ENCODE peak calls at places on chromosomes 5 and 9, in four cellular contexts. One of them, this sample, is unnamed.
A peak's percentile ranks its signal among the peaks of the same experiment; 100 is the strongest.

GRCh38 chr9:117494401-117495130 is 79.7 kb upstream of the ASTN2 start:
- ATAC-seq in upper lobe of left lung: no peak
- ATAC-seq in PC-3: no peak
- ATAC-seq in HCT116: no peak
- ATAC-seq in this sample: no peak

GRCh38 chr9:86714976-86715375 is 232.3 kb downstream of the GAS1 start:
- ATAC-seq in upper lobe of left lung: no peak
- ATAC-seq in PC-3: no peak
- ATAC-seq in HCT116: no peak
- ATAC-seq in this sample: peak; percentile 84

GRCh38 chr9:113785334-113785733 is 90.8 kb upstream of the ZNF618 start:
- ATAC-seq in upper lobe of left lung: no peak
- ATAC-seq in PC-3: no peak
- ATAC-seq in HCT116: no peak
- ATAC-seq in this sample: no peak

GRCh38 chr5:91301459-91301858 is 81.7 kb downstream of the ARRDC3 start:
- ATAC-seq in upper lobe of left lung: no peak
- ATAC-seq in PC-3: no peak
- ATAC-seq in HCT116: no peak
- ATAC-seq in this sample: peak; percentile 45

GRCh38 chr5:170746081-170746951 is 37.2 kb upstream of the GABRP start:
- ATAC-seq in upper lobe of left lung: no peak
- ATAC-seq in PC-3: no peak
- ATAC-seq in HCT116: no peak
- ATAC-seq in this sample: no peak

GRCh38 chr5:143896471-143896870 is 84.5 kb downstream of the HMHB1 start:
- ATAC-seq in upper lobe of left lung: no peak
- ATAC-seq in PC-3: no peak
- ATAC-seq in HCT116: no peak
- ATAC-seq in this sample: no peak

GRCh38 chr5:143964919-143965318 is 153.0 kb downstream of the HMHB1 start:
- ATAC-seq in upper lobe of left lung: no peak
- ATAC-seq in PC-3: peak; percentile 87
- ATAC-seq in HCT116: no peak
- ATAC-seq in this sample: no peak

GRCh38 chr9:18448101-18448500 is 25.9 kb upstream of the ADAMTSL1 start:
- ATAC-seq in upper lobe of left lung: no peak
- ATAC-seq in PC-3: no peak
- ATAC-seq in HCT116: no peak
- ATAC-seq in this sample: no peak

GRCh38 chr5:171782332-171782966 is 3.2 kb upstream of the SMIM23 start:
- ATAC-seq in upper lobe of left lung: no peak
- ATAC-seq in PC-3: peak; percentile 71
- ATAC-seq in HCT116: no peak
- ATAC-seq in this sample: no peak

GRCh38 chr5:65041296-65042158 is 272.8 kb downstream of the CWC27 start:
- ATAC-seq in upper lobe of left lung: no peak
- ATAC-seq in PC-3: no peak
- ATAC-seq in HCT116: no peak
- ATAC-seq in this sample: no peak

GRCh38 chr9:113633782-113634596 is 170.5 kb downstream of the RGS3 start:
- ATAC-seq in upper lobe of left lung: no peak
- ATAC-seq in PC-3: no peak
- ATAC-seq in HCT116: no peak
- ATAC-seq in this sample: no peak

GRCh38 chr5:79346420-79346824 is 110.5 kb downstream of the JMY start:
- ATAC-seq in upper lobe of left lung: no peak
- ATAC-seq in PC-3: peak; percentile 88
- ATAC-seq in HCT116: peak; percentile 83
- ATAC-seq in this sample: no peak

GRCh38 chr5:111494350-111494999 is 17.9 kb downstream of the STARD4 start:
- ATAC-seq in upper lobe of left lung: no peak
- ATAC-seq in PC-3: no peak
- ATAC-seq in HCT116: no peak
- ATAC-seq in this sample: no peak

GRCh38 chr5:151678713-151679112 is 8.0 kb downstream of the SPARC start:
- ATAC-seq in upper lobe of left lung: no peak
- ATAC-seq in PC-3: no peak
- ATAC-seq in HCT116: no peak
- ATAC-seq in this sample: no peak

GRCh38 chr5:151676719-151677118 is 10.0 kb downstream of the SPARC start:
- ATAC-seq in upper lobe of left lung: no peak
- ATAC-seq in PC-3: peak; percentile 37
- ATAC-seq in HCT116: no peak
- ATAC-seq in this sample: no peak

GRCh38 chr5:151675225-151675955 is 11.3 kb downstream of the SPARC start:
- ATAC-seq in upper lobe of left lung: no peak
- ATAC-seq in PC-3: no peak
- ATAC-seq in HCT116: no peak
- ATAC-seq in this sample: no peak

GRCh38 chr5:151678146-151678545 is 8.6 kb downstream of the SPARC start:
- ATAC-seq in upper lobe of left lung: no peak
- ATAC-seq in PC-3: no peak
- ATAC-seq in HCT116: no peak
- ATAC-seq in this sample: no peak

GRCh38 chr5:151675956-151676712 is 10.6 kb downstream of the SPARC start:
- ATAC-seq in upper lobe of left lung: no peak
- ATAC-seq in PC-3: peak; percentile 37
- ATAC-seq in HCT116: no peak
- ATAC-seq in this sample: no peak
- H3K4me3 ChIP-seq in upper lobe of left lung: no peak overlapping the region
- H3K4me3 ChIP-seq in PC-3: no peak overlapping the region
- H3K4me3 ChIP-seq in HCT116: no peak overlapping the region
- H3K4me3 ChIP-seq in this sample: no peak overlapping the region

GRCh38 chr9:16743375-16743774 is 127.1 kb downstream of the BNC2 start:
- ATAC-seq in upper lobe of left lung: no peak
- ATAC-seq in PC-3: no peak
- ATAC-seq in HCT116: no peak
- ATAC-seq in this sample: no peak
- H3K27me3 ChIP-seq in upper lobe of left lung: no peaks in the 10 kb centered on the region
- H3K27me3 ChIP-seq in PC-3: no peaks in the 10 kb centered on the region
- H3K27me3 ChIP-seq in HCT116: no peaks in the 10 kb centered on the region
- H3K27me3 ChIP-seq in this sample: no peaks in the 10 kb centered on the region

GRCh38 chr5:36298546-36298945 is 3.2 kb downstream of the RANBP3L start:
- ATAC-seq in upper lobe of left lung: no peak
- ATAC-seq in PC-3: no peak
- ATAC-seq in HCT116: no peak
- ATAC-seq in this sample: no peak
- H3K4me3 ChIP-seq in upper lobe of left lung: no peak overlapping the region
- H3K4me3 ChIP-seq in PC-3: no peak overlapping the region
- H3K4me3 ChIP-seq in HCT116: no peak overlapping the region
- H3K4me3 ChIP-seq in this sample: no peak overlapping the region

DNA sequence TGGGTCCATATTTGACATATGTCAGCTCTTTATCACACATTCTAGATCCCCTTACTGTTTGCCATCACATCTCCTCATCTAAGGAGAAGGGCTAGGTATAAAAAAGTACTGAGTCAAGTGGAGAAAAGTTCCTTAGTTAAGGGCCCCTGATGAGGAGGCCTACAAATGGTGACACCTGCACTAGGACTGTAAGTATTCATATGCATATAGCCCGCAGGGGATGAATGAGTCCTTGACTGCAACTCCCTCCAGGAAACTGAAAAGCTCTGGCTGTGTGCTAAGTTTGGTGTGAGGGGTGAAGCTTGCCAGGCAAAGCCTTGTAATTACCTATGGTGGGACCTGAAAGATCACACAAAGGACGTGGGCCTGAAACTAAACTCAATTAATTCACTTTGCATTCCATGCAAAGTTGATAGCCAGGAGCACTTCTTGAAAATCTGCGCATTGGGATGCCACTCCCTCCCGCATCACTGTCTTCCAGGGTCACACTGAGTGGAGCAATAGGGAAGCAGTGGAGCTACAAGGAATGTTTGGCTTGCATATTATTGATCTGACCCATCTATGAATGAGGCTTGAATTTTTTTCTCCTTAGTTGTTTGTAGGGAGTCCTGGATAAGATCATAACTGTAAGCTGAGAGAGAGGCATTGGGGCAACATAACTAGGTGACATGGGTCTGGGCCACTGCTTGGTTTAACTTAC is 11.9 kb upstream of the EQTN start:
- ATAC-seq in upper lobe of left lung: no peak
- ATAC-seq in PC-3: no peak
- ATAC-seq in HCT116: no peak
- ATAC-seq in this sample: no peak
- H3K27me3 ChIP-seq in upper lobe of left lung: no peaks in the 10 kb centered on the region
- H3K27me3 ChIP-seq in PC-3: no peaks in the 10 kb centered on the region
- H3K27me3 ChIP-seq in HCT116: peaks cover 13% of the 10 kb centered on the region
- H3K27me3 ChIP-seq in this sample: no peaks in the 10 kb centered on the region

GRCh38 chr5:140324834-140325195 is 21.6 kb downstream of the HBEGF start:
- ATAC-seq in upper lobe of left lung: peak; percentile 27
- ATAC-seq in PC-3: no peak
- ATAC-seq in HCT116: no peak
- ATAC-seq in this sample: no peak
- H3K4me3 ChIP-seq in upper lobe of left lung: no peak overlapping the region
- H3K4me3 ChIP-seq in PC-3: no peak overlapping the region
- H3K4me3 ChIP-seq in HCT116: no peak overlapping the region
- H3K4me3 ChIP-seq in this sample: no peak overlapping the region

GRCh38 chr9:126682113-126682810 is 68.5 kb downstream of the LMX1B start:
- ATAC-seq in upper lobe of left lung: no peak
- ATAC-seq in PC-3: no peak
- ATAC-seq in HCT116: no peak
- ATAC-seq in this sample: no peak

GRCh38 chr9:126684965-126685465 is 71.3 kb downstream of the LMX1B start:
- ATAC-seq in upper lobe of left lung: no peak
- ATAC-seq in PC-3: no peak
- ATAC-seq in HCT116: no peak
- ATAC-seq in this sample: no peak

GRCh38 chr9:126682928-126683697 is 69.4 kb downstream of the LMX1B start:
- ATAC-seq in upper lobe of left lung: no peak
- ATAC-seq in PC-3: no peak
- ATAC-seq in HCT116: no peak
- ATAC-seq in this sample: peak; percentile 35

GRCh38 chr9:126684345-126684744 is 70.6 kb downstream of the LMX1B start:
- ATAC-seq in upper lobe of left lung: no peak
- ATAC-seq in PC-3: no peak
- ATAC-seq in HCT116: no peak
- ATAC-seq in this sample: no peak

DNA sequence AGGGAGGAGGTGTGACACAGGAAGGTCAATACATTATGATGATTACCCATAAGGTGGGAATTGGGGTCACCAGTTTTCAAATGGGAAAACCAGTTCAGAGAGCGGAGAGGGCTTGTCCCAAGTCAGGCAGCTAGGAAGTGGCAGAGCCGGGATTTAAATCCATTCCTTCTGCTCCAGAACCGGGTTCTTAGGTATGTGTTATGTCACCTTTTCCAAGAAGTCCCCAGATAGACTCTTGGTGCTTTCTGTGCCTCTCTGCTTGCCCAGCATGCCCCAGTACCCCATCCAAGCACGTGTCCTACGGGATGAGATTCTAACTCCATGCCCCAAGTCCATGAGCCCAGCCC is 69.9 kb downstream of the LMX1B start:
- ATAC-seq in upper lobe of left lung: no peak
- ATAC-seq in PC-3: no peak
- ATAC-seq in HCT116: no peak
- ATAC-seq in this sample: no peak
- H3K27me3 ChIP-seq in upper lobe of left lung: no peaks in the 10 kb centered on the region
- H3K27me3 ChIP-seq in PC-3: peaks cover 10% of the 10 kb centered on the region
- H3K27me3 ChIP-seq in HCT116: no peaks in the 10 kb centered on the region
- H3K27me3 ChIP-seq in this sample: peaks cover 96% of the 10 kb centered on the region

GRCh38 chr9:132846918-132847515 is 31.1 kb downstream of the AK8 start:
- ATAC-seq in upper lobe of left lung: peak; percentile 11
- ATAC-seq in PC-3: no peak
- ATAC-seq in HCT116: no peak
- ATAC-seq in this sample: no peak

GRCh38 chr9:132854832-132855231 is 23.3 kb downstream of the AK8 start:
- ATAC-seq in upper lobe of left lung: no peak
- ATAC-seq in PC-3: no peak
- ATAC-seq in HCT116: no peak
- ATAC-seq in this sample: no peak

GRCh38 chr9:132849168-132849831 is 28.8 kb downstream of the AK8 start:
- ATAC-seq in upper lobe of left lung: peak; percentile 26
- ATAC-seq in PC-3: no peak
- ATAC-seq in HCT116: no peak
- ATAC-seq in this sample: no peak

GRCh38 chr9:132853482-132853881 is 24.6 kb downstream of the AK8 start:
- ATAC-seq in upper lobe of left lung: no peak
- ATAC-seq in PC-3: no peak
- ATAC-seq in HCT116: no peak
- ATAC-seq in this sample: no peak

DNA sequence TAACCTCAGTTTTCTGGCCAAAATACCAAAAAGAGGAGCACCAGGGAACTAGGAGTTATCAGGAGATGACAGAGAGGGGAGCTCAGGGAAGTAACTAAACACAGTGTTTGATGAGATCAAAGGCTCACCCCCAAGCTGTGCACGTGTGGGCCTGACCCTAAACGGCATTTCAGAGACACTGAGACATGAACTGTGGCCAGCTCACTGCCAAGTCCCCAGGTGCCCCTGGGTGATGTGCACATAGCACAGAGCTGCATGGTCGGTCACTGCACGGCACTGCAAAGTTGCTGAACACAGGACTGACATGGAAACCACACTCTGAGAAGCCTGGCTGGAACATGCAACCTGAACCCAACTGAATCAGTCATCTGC is 26.7 kb downstream of the AK8 start:
- ATAC-seq in upper lobe of left lung: no peak
- ATAC-seq in PC-3: no peak
- ATAC-seq in HCT116: no peak
- ATAC-seq in this sample: no peak
- H3K4me3 ChIP-seq in upper lobe of left lung: no peak overlapping the region
- H3K4me3 ChIP-seq in PC-3: no peak overlapping the region
- H3K4me3 ChIP-seq in HCT116: no peak overlapping the region
- H3K4me3 ChIP-seq in this sample: no peak overlapping the region

DNA sequence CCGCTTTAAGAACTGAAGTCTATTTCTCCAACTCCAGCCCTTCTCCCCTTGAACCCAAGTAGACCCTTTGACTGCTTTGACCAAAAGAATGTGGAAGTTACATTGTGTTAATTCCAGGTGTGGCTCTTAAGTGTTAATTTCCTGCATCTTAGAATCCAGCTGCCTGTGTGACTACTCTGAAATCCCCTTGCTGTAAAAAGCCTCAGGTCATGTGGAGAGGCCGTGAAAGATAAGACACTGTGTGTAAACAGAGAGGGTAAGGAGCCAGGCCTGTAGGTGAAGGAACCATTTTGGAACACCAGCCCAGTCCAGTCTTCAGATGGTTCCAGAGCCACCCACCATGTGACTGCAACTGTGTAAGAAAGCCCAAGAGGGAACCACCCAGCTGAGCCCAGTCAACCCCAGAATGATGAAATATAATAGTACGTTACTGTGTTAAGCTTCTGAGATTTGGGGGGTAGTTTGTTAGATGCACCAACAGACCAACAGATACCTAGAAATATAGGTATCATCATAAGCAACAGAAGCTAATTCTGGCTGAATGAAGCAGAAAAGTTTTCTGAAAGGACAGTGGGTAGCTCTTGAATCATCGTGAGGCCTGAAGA is 59.4 kb upstream of the CCDC112 start:
- ATAC-seq in upper lobe of left lung: no peak
- ATAC-seq in PC-3: no peak
- ATAC-seq in HCT116: no peak
- ATAC-seq in this sample: no peak
- H3K27me3 ChIP-seq in upper lobe of left lung: no peaks in the 10 kb centered on the region
- H3K27me3 ChIP-seq in PC-3: no peaks in the 10 kb centered on the region
- H3K27me3 ChIP-seq in HCT116: no peaks in the 10 kb centered on the region
- H3K27me3 ChIP-seq in this sample: no peaks in the 10 kb centered on the region